ENCODE peak calls at places on chromosome 3, in five cellular contexts. One of them, this sample, is unnamed.

GRCh38 chr3:159711560-159712333 is 276.9 kb upstream of the IL12A start:
- DNase-seq in prostate gland: no peak
- DNase-seq in lower leg skin: no peak
- DNase-seq in activated B cell treated with CpG ODN at 0.5 μM for 24 hours: no peak
- DNase-seq in transverse colon: no peak
- DNase-seq in this sample: peak; percentile 80

GRCh38 chr3:111989061-111989678 is 9.6 kb upstream of the TAGLN3 start:
- DNase-seq in prostate gland: no peak
- DNase-seq in lower leg skin: no peak
- DNase-seq in activated B cell treated with CpG ODN at 0.5 μM for 24 hours: no peak
- DNase-seq in transverse colon: no peak
- DNase-seq in this sample: no peak

GRCh38 chr3:120875989-120876388 is 32.0 kb upstream of the STXBP5L start:
- DNase-seq in prostate gland: no peak
- DNase-seq in lower leg skin: no peak
- DNase-seq in activated B cell treated with CpG ODN at 0.5 μM for 24 hours: no peak
- DNase-seq in transverse colon: no peak
- DNase-seq in this sample: no peak

GRCh38 chr3:185732782-185733181 is 92.1 kb downstream of the IGF2BP2 start:
- DNase-seq in prostate gland: no peak
- DNase-seq in lower leg skin: no peak
- DNase-seq in activated B cell treated with CpG ODN at 0.5 μM for 24 hours: no peak
- DNase-seq in transverse colon: no peak
- DNase-seq in this sample: no peak

GRCh38 chr3:5012398-5012797 is 33.2 kb downstream of the BHLHE40 start:
- DNase-seq in prostate gland: no peak
- DNase-seq in lower leg skin: peak; percentile 23
- DNase-seq in activated B cell treated with CpG ODN at 0.5 μM for 24 hours: no peak
- DNase-seq in transverse colon: no peak
- DNase-seq in this sample: no peak

GRCh38 chr3:38271552-38271951 is 5.9 kb downstream of the SLC22A13 start:
- DNase-seq in prostate gland: no peak
- DNase-seq in lower leg skin: no peak
- DNase-seq in activated B cell treated with CpG ODN at 0.5 μM for 24 hours: no peak
- DNase-seq in transverse colon: no peak
- DNase-seq in this sample: no peak

GRCh38 chr3:13866406-13866965 is 13.4 kb downstream of the WNT7A start:
- DNase-seq in prostate gland: no peak
- DNase-seq in lower leg skin: no peak
- DNase-seq in activated B cell treated with CpG ODN at 0.5 μM for 24 hours: no peak
- DNase-seq in transverse colon: no peak
- DNase-seq in this sample: no peak

GRCh38 chr3:172787746-172788145 is 37.2 kb downstream of the ECT2 start:
- DNase-seq in prostate gland: no peak
- DNase-seq in lower leg skin: no peak
- DNase-seq in activated B cell treated with CpG ODN at 0.5 μM for 24 hours: no peak
- DNase-seq in transverse colon: no peak
- DNase-seq in this sample: no peak

GRCh38 chr3:94460914-94461313 is 398.1 kb downstream of the NSUN3 start:
- DNase-seq in prostate gland: no peak
- DNase-seq in lower leg skin: no peak
- DNase-seq in activated B cell treated with CpG ODN at 0.5 μM for 24 hours: no peak
- DNase-seq in transverse colon: no peak
- DNase-seq in this sample: no peak

GRCh38 chr3:47356201-47356600 is 24.6 kb upstream of the PTPN23 start:
- DNase-seq in prostate gland: no peak
- DNase-seq in lower leg skin: no peak
- DNase-seq in activated B cell treated with CpG ODN at 0.5 μM for 24 hours: no peak
- DNase-seq in transverse colon: no peak
- DNase-seq in this sample: no peak

GRCh38 chr3:14570864-14571263 is 30.7 kb upstream of the GRIP2 start:
- DNase-seq in prostate gland: no peak
- DNase-seq in lower leg skin: no peak
- DNase-seq in activated B cell treated with CpG ODN at 0.5 μM for 24 hours: no peak
- DNase-seq in transverse colon: no peak
- DNase-seq in this sample: no peak

GRCh38 chr3:110743984-110744383 is 327.6 kb upstream of the NECTIN3 start:
- DNase-seq in prostate gland: no peak
- DNase-seq in lower leg skin: no peak
- DNase-seq in activated B cell treated with CpG ODN at 0.5 μM for 24 hours: no peak
- DNase-seq in transverse colon: no peak
- DNase-seq in this sample: no peak

GRCh38 chr3:46065294-46065705 is 38.0 kb upstream of the XCR1 start:
- DNase-seq in prostate gland: peak; percentile 81
- DNase-seq in lower leg skin: no peak
- DNase-seq in activated B cell treated with CpG ODN at 0.5 μM for 24 hours: no peak
- DNase-seq in transverse colon: peak; percentile 57
- DNase-seq in this sample: no peak

GRCh38 chr3:192892981-192893827 is 24.5 kb downstream of the MB21D2 start:
- DNase-seq in prostate gland: peak; percentile 10
- DNase-seq in lower leg skin: no peak
- DNase-seq in activated B cell treated with CpG ODN at 0.5 μM for 24 hours: no peak
- DNase-seq in transverse colon: peak; percentile 39
- DNase-seq in this sample: peak; percentile 57

GRCh38 chr3:155102329-155102728 is 22.2 kb downstream of the MME start:
- DNase-seq in prostate gland: no peak
- DNase-seq in lower leg skin: no peak
- DNase-seq in activated B cell treated with CpG ODN at 0.5 μM for 24 hours: no peak
- DNase-seq in transverse colon: no peak
- DNase-seq in this sample: no peak

GRCh38 chr3:52004158-52004787 is 8.6 kb upstream of the RPL29 start:
- DNase-seq in prostate gland: no peak
- DNase-seq in lower leg skin: no peak
- DNase-seq in activated B cell treated with CpG ODN at 0.5 μM for 24 hours: no peak
- DNase-seq in transverse colon: no peak
- DNase-seq in this sample: no peak

GRCh38 chr3:134846084-134846483 is 51.0 kb downstream of the EPHB1 start:
- DNase-seq in prostate gland: no peak
- DNase-seq in lower leg skin: no peak
- DNase-seq in activated B cell treated with CpG ODN at 0.5 μM for 24 hours: no peak
- DNase-seq in transverse colon: no peak
- DNase-seq in this sample: no peak

GRCh38 chr3:50174947-50175524 is 16.4 kb upstream of the GNAT1 start:
- DNase-seq in prostate gland: no peak
- DNase-seq in lower leg skin: no peak
- DNase-seq in activated B cell treated with CpG ODN at 0.5 μM for 24 hours: no peak
- DNase-seq in transverse colon: no peak
- DNase-seq in this sample: no peak

GRCh38 chr3:55966566-55966965 is 479.5 kb upstream of the WNT5A start:
- DNase-seq in prostate gland: no peak
- DNase-seq in lower leg skin: no peak
- DNase-seq in activated B cell treated with CpG ODN at 0.5 μM for 24 hours: no peak
- DNase-seq in transverse colon: no peak
- DNase-seq in this sample: no peak

GRCh38 chr3:32545305-32545704 is 25.4 kb downstream of the DYNC1LI1 start:
- DNase-seq in prostate gland: no peak
- DNase-seq in lower leg skin: no peak
- DNase-seq in activated B cell treated with CpG ODN at 0.5 μM for 24 hours: no peak
- DNase-seq in transverse colon: no peak
- DNase-seq in this sample: no peak

GRCh38 chr3:189331002-189331418 is 159.2 kb downstream of the TPRG1 start:
- DNase-seq in prostate gland: no peak
- DNase-seq in lower leg skin: no peak
- DNase-seq in activated B cell treated with CpG ODN at 0.5 μM for 24 hours: no peak
- DNase-seq in transverse colon: no peak
- DNase-seq in this sample: no peak

GRCh38 chr3:58518304-58518789 is 18.6 kb downstream of the ACOX2 start:
- DNase-seq in prostate gland: no peak
- DNase-seq in lower leg skin: no peak
- DNase-seq in activated B cell treated with CpG ODN at 0.5 μM for 24 hours: no peak
- DNase-seq in transverse colon: no peak
- DNase-seq in this sample: no peak

GRCh38 chr3:52372822-52373504 is 56.8 kb downstream of the DNAH1 start:
- DNase-seq in prostate gland: no peak
- DNase-seq in lower leg skin: no peak
- DNase-seq in activated B cell treated with CpG ODN at 0.5 μM for 24 hours: peak; percentile 69
- DNase-seq in transverse colon: peak; percentile 51
- DNase-seq in this sample: no peak

GRCh38 chr3:7640787-7641186 is 779.9 kb downstream of the GRM7 start:
- DNase-seq in prostate gland: no peak
- DNase-seq in lower leg skin: no peak
- DNase-seq in activated B cell treated with CpG ODN at 0.5 μM for 24 hours: no peak
- DNase-seq in transverse colon: no peak
- DNase-seq in this sample: no peak

GRCh38 chr3:153903430-153903829 is 217.8 kb upstream of the ARHGEF26 start:
- DNase-seq in prostate gland: no peak
- DNase-seq in lower leg skin: no peak
- DNase-seq in activated B cell treated with CpG ODN at 0.5 μM for 24 hours: no peak
- DNase-seq in transverse colon: no peak
- DNase-seq in this sample: no peak
- TF ChIP-seq CTCF in prostate gland: no peak
- TF ChIP-seq CTCF in lower leg skin: no peak
- TF ChIP-seq CTCF in activated B cell treated with CpG ODN at 0.5 μM for 24 hours: no peak
- TF ChIP-seq CTCF in transverse colon: no peak
- TF ChIP-seq CTCF in this sample: no peak

GRCh38 chr3:29853841-29854397 is 573.0 kb downstream of the RBMS3 start:
- DNase-seq in prostate gland: no peak
- DNase-seq in lower leg skin: no peak
- DNase-seq in activated B cell treated with CpG ODN at 0.5 μM for 24 hours: no peak
- DNase-seq in transverse colon: no peak
- DNase-seq in this sample: no peak

GRCh38 chr3:29852767-29853166 is 571.9 kb downstream of the RBMS3 start:
- DNase-seq in prostate gland: no peak
- DNase-seq in lower leg skin: no peak
- DNase-seq in activated B cell treated with CpG ODN at 0.5 μM for 24 hours: no peak
- DNase-seq in transverse colon: no peak
- DNase-seq in this sample: no peak

GRCh38 chr3:29850641-29851040 is 569.8 kb downstream of the RBMS3 start:
- DNase-seq in prostate gland: no peak
- DNase-seq in lower leg skin: no peak
- DNase-seq in activated B cell treated with CpG ODN at 0.5 μM for 24 hours: no peak
- DNase-seq in transverse colon: no peak
- DNase-seq in this sample: no peak
- TF ChIP-seq CTCF in prostate gland: no peak
- TF ChIP-seq CTCF in lower leg skin: no peak
- TF ChIP-seq CTCF in activated B cell treated with CpG ODN at 0.5 μM for 24 hours: no peak
- TF ChIP-seq CTCF in transverse colon: no peak
- TF ChIP-seq CTCF in this sample: no peak

GRCh38 chr3:180633722-180634121 is 31.8 kb downstream of the TTC14 start:
- DNase-seq in prostate gland: no peak
- DNase-seq in lower leg skin: no peak
- DNase-seq in activated B cell treated with CpG ODN at 0.5 μM for 24 hours: no peak
- DNase-seq in transverse colon: no peak
- DNase-seq in this sample: no peak
- TF ChIP-seq CTCF in prostate gland: no peak
- TF ChIP-seq CTCF in lower leg skin: no peak
- TF ChIP-seq CTCF in activated B cell treated with CpG ODN at 0.5 μM for 24 hours: no peak
- TF ChIP-seq CTCF in transverse colon: no peak
- TF ChIP-seq CTCF in this sample: no peak

GRCh38 chr3:138768126-138768525 is 66.6 kb downstream of the PIK3CB start:
- DNase-seq in prostate gland: no peak
- DNase-seq in lower leg skin: no peak
- DNase-seq in activated B cell treated with CpG ODN at 0.5 μM for 24 hours: no peak
- DNase-seq in transverse colon: no peak
- DNase-seq in this sample: no peak
- TF ChIP-seq CTCF in prostate gland: no peak
- TF ChIP-seq CTCF in lower leg skin: no peak
- TF ChIP-seq CTCF in activated B cell treated with CpG ODN at 0.5 μM for 24 hours: no peak
- TF ChIP-seq CTCF in transverse colon: no peak
- TF ChIP-seq CTCF in this sample: no peak

GRCh38 chr3:157182879-157183278 is 22.9 kb upstream of the CCNL1 start:
- DNase-seq in prostate gland: no peak
- DNase-seq in lower leg skin: no peak
- DNase-seq in activated B cell treated with CpG ODN at 0.5 μM for 24 hours: no peak
- DNase-seq in transverse colon: no peak
- DNase-seq in this sample: no peak
- TF ChIP-seq CTCF in prostate gland: no peak
- TF ChIP-seq CTCF in lower leg skin: no peak
- TF ChIP-seq CTCF in activated B cell treated with CpG ODN at 0.5 μM for 24 hours: no peak
- TF ChIP-seq CTCF in transverse colon: no peak
- TF ChIP-seq CTCF in this sample: no peak

DNA sequence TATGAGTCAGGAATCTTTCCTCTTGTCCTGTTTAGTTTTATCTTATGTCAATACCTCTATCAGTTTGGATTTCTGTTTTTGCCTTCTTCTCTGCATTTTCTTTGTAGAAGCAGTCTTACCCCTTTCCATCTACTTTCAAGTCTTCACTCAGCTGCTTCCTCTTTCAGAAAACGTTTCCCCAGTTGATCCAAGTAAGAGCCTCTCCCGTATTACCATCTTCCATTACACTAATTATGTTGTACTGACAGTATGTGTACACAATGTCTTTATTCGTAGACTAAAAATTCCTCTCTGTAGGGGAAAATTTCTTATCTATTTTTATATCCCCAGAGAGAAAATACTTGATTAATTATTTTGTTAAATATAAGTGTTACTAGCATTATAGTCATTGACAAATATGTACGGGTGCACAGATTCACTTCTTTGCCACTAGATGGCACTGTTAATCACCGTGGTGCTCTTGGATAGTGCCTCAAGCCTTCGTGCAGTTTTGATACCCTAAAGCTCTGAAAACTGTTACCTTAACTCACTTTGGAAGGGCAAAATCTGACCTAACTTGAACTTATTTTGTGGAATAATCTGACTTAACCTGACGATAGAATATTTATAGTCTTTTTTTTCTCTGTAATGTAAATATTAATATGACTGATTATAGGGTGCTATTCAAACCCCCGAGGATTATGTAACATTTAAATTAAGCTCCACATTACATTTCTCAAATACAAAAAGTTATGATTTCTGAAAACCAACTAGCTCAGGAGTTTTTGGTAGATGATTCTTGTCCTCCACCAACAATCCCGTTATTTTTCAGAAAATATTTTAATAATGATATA is 74.2 kb upstream of the POU1F1 start:
- DNase-seq in prostate gland: peak; percentile 24
- DNase-seq in lower leg skin: no peak
- DNase-seq in activated B cell treated with CpG ODN at 0.5 μM for 24 hours: no peak
- DNase-seq in transverse colon: no peak
- DNase-seq in this sample: no peak
- TF ChIP-seq CTCF in prostate gland: peak; percentile 81
- TF ChIP-seq CTCF in lower leg skin: no peak
- TF ChIP-seq CTCF in activated B cell treated with CpG ODN at 0.5 μM for 24 hours: peak; percentile 86
- TF ChIP-seq CTCF in transverse colon: peak; percentile 72
- TF ChIP-seq CTCF in this sample: peak; percentile 48

DNA sequence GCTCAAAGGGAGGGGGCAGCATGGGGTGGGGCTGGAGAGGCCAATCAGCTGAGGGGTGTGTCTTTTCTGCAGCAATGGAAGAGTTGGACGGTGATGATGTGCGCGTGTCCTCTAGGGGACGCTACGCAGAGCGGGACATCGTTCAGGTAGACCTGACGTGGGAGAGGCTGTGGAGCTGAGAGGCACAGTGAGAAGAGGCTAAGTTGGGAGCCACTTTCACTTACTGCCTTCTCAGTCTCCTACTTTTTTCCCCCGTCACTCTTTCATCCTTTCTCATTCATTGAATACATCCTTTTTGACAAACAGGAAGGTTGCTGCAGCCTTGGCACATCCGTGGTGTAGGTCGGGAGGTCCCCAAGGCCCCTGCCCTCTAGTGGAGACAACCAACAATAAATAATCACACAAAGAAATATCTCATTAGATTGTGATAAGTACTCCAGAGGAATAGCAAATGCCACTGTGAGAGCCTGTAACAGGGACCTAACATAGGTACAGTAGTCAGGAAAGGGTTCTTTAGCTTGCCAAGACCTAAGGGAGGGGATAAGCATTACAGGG is 4.4 kb upstream of the BRPF1 start:
- DNase-seq in prostate gland: no peak
- DNase-seq in lower leg skin: no peak
- DNase-seq in activated B cell treated with CpG ODN at 0.5 μM for 24 hours: peak; percentile 31
- DNase-seq in transverse colon: no peak
- DNase-seq in this sample: no peak
- TF ChIP-seq CTCF in prostate gland: no peak
- TF ChIP-seq CTCF in lower leg skin: no peak
- TF ChIP-seq CTCF in activated B cell treated with CpG ODN at 0.5 μM for 24 hours: no peak
- TF ChIP-seq CTCF in transverse colon: peak; percentile 19
- TF ChIP-seq CTCF in this sample: peak; percentile 10

GRCh38 chr3:171328419-171329082 is 131.7 kb downstream of the TNIK start:
- DNase-seq in prostate gland: no peak
- DNase-seq in lower leg skin: no peak
- DNase-seq in activated B cell treated with CpG ODN at 0.5 μM for 24 hours: no peak
- DNase-seq in transverse colon: peak; percentile 62
- DNase-seq in this sample: no peak
- TF ChIP-seq CTCF in prostate gland: no peak
- TF ChIP-seq CTCF in lower leg skin: no peak
- TF ChIP-seq CTCF in activated B cell treated with CpG ODN at 0.5 μM for 24 hours: no peak
- TF ChIP-seq CTCF in transverse colon: peak; percentile 30
- TF ChIP-seq CTCF in this sample: no peak

This sample was measured in ascending aorta.